ENCODE peak calls at places on chromosome 3, in nine cellular contexts. C, I, Y, P, D, M, X, R and H are unnamed samples.
A peak's percentile ranks its signal among the peaks of the same experiment; 100 is the strongest.

GRCh38 chr3:140403559-140403958 is 274.3 kb upstream of the TRIM42 start:
- DNase-seq in C (no peak), I (peak; percentile 85), Y (no peak), P (no peak), D (no peak), M (no peak), X (no peak), R (no peak), H (peak; percentile 90)

GRCh38 chr3:152556731-152557254 is 278.1 kb upstream of the P2RY1 start:
- DNase-seq in C (no peak), I (no peak), Y (no peak), P (no peak), D (peak; percentile 83), M (no peak), X (peak; percentile 23), R (no peak), H (no peak)

GRCh38 chr3:102441832-102442231 is 7.0 kb downstream of the ZPLD1 start:
- DNase-seq in C (no peak), I (no peak), Y (no peak), P (no peak), D (no peak), M (no peak), X (no peak), R (no peak), H (no peak)

GRCh38 chr3:183484676-183485075 is 56.3 kb upstream of the MCF2L2 start:
- DNase-seq in C (no peak), I (no peak), Y (peak; percentile 6), P (no peak), D (no peak), M (no peak), X (no peak), R (no peak), H (no peak)

GRCh38 chr3:195068045-195068444 is 202.9 kb downstream of the XXYLT1 start:
- DNase-seq in C (no peak), I (no peak), Y (no peak), P (no peak), D (no peak), M (no peak), X (no peak), R (no peak), H (no peak)

GRCh38 chr3:191968299-191968698 is 507.3 kb downstream of the PYDC2 start:
- DNase-seq in C (no peak), I (no peak), Y (no peak), P (no peak), D (no peak), M (no peak), X (no peak), R (no peak), H (no peak)

GRCh38 chr3:49998326-49998725 is 58.4 kb downstream of the RBM6 start:
- DNase-seq in C (peak; percentile 8), I (no peak), Y (no peak), P (no peak), D (peak; percentile 22), M (no peak), X (no peak), R (no peak), H (no peak)

GRCh38 chr3:100084100-100084806 is 30.0 kb downstream of the FILIP1L start:
- DNase-seq in C (no peak), I (no peak), Y (no peak), P (no peak), D (no peak), M (no peak), X (no peak), R (no peak), H (no peak)

GRCh38 chr3:18111702-18112311 is 313.3 kb downstream of the SATB1 start:
- DNase-seq in C (peak; percentile 12), I (no peak), Y (no peak), P (no peak), D (peak; percentile 40), M (no peak), X (peak; percentile 21), R (no peak), H (no peak)

GRCh38 chr3:156694536-156694935 is 20.1 kb downstream of the TIPARP start:
- DNase-seq in C (no peak), I (no peak), Y (no peak), P (no peak), D (no peak), M (no peak), X (no peak), R (no peak), H (no peak)

GRCh38 chr3:44223274-44223673 is 18.4 kb upstream of the TOPAZ1 start:
- DNase-seq in C (no peak), I (no peak), Y (no peak), P (no peak), D (no peak), M (no peak), X (no peak), R (no peak), H (no peak)

GRCh38 chr3:185880600-185880999 is 55.8 kb upstream of the IGF2BP2 start:
- DNase-seq in C (no peak), I (no peak), Y (no peak), P (no peak), D (no peak), M (no peak), X (no peak), R (no peak), H (no peak)

GRCh38 chr3:141530133-141530768 is 43.4 kb downstream of the RASA2 start:
- DNase-seq in C (no peak), I (no peak), Y (no peak), P (no peak), D (peak; percentile 79), M (no peak), X (no peak), R (no peak), H (no peak)

GRCh38 chr3:42498034-42498433 is 4.4 kb upstream of the VIPR1 start:
- DNase-seq in C (no peak), I (no peak), Y (peak; percentile 39), P (peak; percentile 3), D (no peak), M (no peak), X (no peak), R (no peak), H (no peak)

GRCh38 chr3:121793078-121793477 is 41.8 kb downstream of the IQCB1 start:
- DNase-seq in C (no peak), I (no peak), Y (no peak), P (no peak), D (no peak), M (no peak), X (no peak), R (no peak), H (no peak)

GRCh38 chr3:60979861-60980739 is 271.2 kb downstream of the FHIT start:
- DNase-seq in C (no peak), I (no peak), Y (no peak), P (no peak), D (no peak), M (no peak), X (no peak), R (no peak), H (no peak)

GRCh38 chr3:71536376-71536965 is 47.1 kb downstream of the FOXP1 start:
- DNase-seq in C (no peak), I (no peak), Y (no peak), P (no peak), D (peak; percentile 85), M (no peak), X (no peak), R (no peak), H (no peak)

GRCh38 chr3:22475665-22476064 is 724.7 kb upstream of the ZNF385D start:
- DNase-seq in C (peak; percentile 39), I (no peak), Y (no peak), P (no peak), D (no peak), M (no peak), X (no peak), R (no peak), H (no peak)

GRCh38 chr3:89488800-89489580 is 381.6 kb downstream of the EPHA3 start:
- DNase-seq in C (no peak), I (no peak), Y (no peak), P (no peak), D (peak; percentile 66), M (no peak), X (no peak), R (no peak), H (no peak)

GRCh38 chr3:9704343-9705322 is 1.0 kb downstream of the CPNE9 start:
- DNase-seq in C (peak; percentile 34), I (no peak), Y (peak; percentile 97), P (peak; percentile 28), D (peak; percentile 43), M (no peak), X (peak; percentile 29), R (no peak), H (peak; percentile 52)
- H3K4me3 ChIP-seq in C (no peak overlapping the region), I (no peak overlapping the region), Y (peak overlapping the region; percentile 74), P (peak overlapping the region; percentile 33), D (peak overlapping the region; percentile 26), M (peak overlapping the region; percentile 37), X (peak overlapping the region; percentile 59), R (peak overlapping the region; percentile 47), H (peak overlapping the region; percentile 46)

GRCh38 chr3:196409409-196409808 is 22.8 kb downstream of the UBXN7 start:
- DNase-seq in C (no peak), I (no peak), Y (no peak), P (no peak), D (no peak), M (no peak), X (no peak), R (no peak), H (no peak)
- H3K9me3 ChIP-seq in C (no peaks in the 10 kb centered on the region), I (no peaks in the 10 kb centered on the region), Y (peaks cover 41% of the 10 kb centered on the region), P (no peaks in the 10 kb centered on the region), D (no peaks in the 10 kb centered on the region), M (no peaks in the 10 kb centered on the region), X (peaks cover 10% of the 10 kb centered on the region), R (no peaks in the 10 kb centered on the region), H (no peaks in the 10 kb centered on the region)

GRCh38 chr3:150081084-150081483 is 110.4 kb upstream of the PFN2 start:
- DNase-seq in C (no peak), I (no peak), Y (no peak), P (no peak), D (peak; percentile 41), M (no peak), X (no peak), R (no peak), H (no peak)

GRCh38 chr3:150077581-150078247 is 107.0 kb upstream of the PFN2 start:
- DNase-seq in C (no peak), I (no peak), Y (no peak), P (no peak), D (peak; percentile 59), M (no peak), X (no peak), R (no peak), H (no peak)

GRCh38 chr3:150078983-150079739 is 108.5 kb upstream of the PFN2 start:
- DNase-seq in C (no peak), I (no peak), Y (no peak), P (no peak), D (peak; percentile 89), M (no peak), X (no peak), R (no peak), H (no peak)

GRCh38 chr3:150082898-150083652 is 112.4 kb upstream of the PFN2 start:
- DNase-seq in C (no peak), I (no peak), Y (no peak), P (no peak), D (no peak), M (no peak), X (no peak), R (no peak), H (no peak)

GRCh38 chr3:150080058-150080730 is 109.5 kb upstream of the PFN2 start:
- DNase-seq in C (no peak), I (no peak), Y (peak; percentile 55), P (no peak), D (peak; percentile 44), M (no peak), X (no peak), R (no peak), H (no peak)
- H3K27ac ChIP-seq in C (no peak overlapping the region), I (peak overlapping the region; percentile 21), Y (no peak overlapping the region), P (no peak overlapping the region), D (no peak overlapping the region), M (peak overlapping the region; percentile 26), X (peak overlapping the region; percentile 59), R (peak overlapping the region; percentile 56), H (no peak overlapping the region)

GRCh38 chr3:97125902-97126499 is 311.6 kb downstream of the EPHA6 start:
- DNase-seq in C (no peak), I (no peak), Y (peak; percentile 56), P (no peak), D (no peak), M (no peak), X (no peak), R (no peak), H (no peak)
- H3K4me3 ChIP-seq in C (no peak overlapping the region), I (no peak overlapping the region), Y (peak overlapping the region; percentile 7), P (no peak overlapping the region), D (no peak overlapping the region), M (no peak overlapping the region), X (no peak overlapping the region), R (no peak overlapping the region), H (no peak overlapping the region)